ENCODE peak calls at places on chromosomes 2 and 18, in ten cellular contexts. P is psoas muscle; C is Kasumi-1; H is GF-D8; Y is ovary; O is endothelial cell; V is MCF 10A; Q is stimulated activated CD8-positive, alpha-beta memory T cell treated with anti-CD3 and anti-CD28 coated beads, Interleukin-7, amount 100 ng/mL, for 24 hours; L is stomach; I is RWPE2. G is an unnamed sample.

GRCh38 chr2:1830936-1831616 is 86.8 kb upstream of the PXDN start:
- DNase-seq in P (no peak), C (no peak), H (no peak), Y (no peak), O (no peak), V (no peak), Q (no peak), L (no peak), I (no peak), G (peak)

GRCh38 chr2:129914538-129915302 is 64.7 kb upstream of the RAB6C start:
- DNase-seq in P (no peak), C (no peak), H (no peak), Y (no peak), O (no peak), V (no peak), Q (no peak), L (peak), I (no peak), G (no peak)

GRCh38 chr2:45253151-45253550 is 243.9 kb upstream of the SIX2 start:
- DNase-seq in P (no peak), C (no peak), H (no peak), Y (no peak), O (no peak), V (no peak), Q (no peak), L (no peak), I (no peak), G (no peak)

GRCh38 chr2:224870341-224870740 is 154.2 kb upstream of the CCDC195 start:
- DNase-seq in P (no peak), C (no peak), H (no peak), Y (no peak), O (no peak), V (no peak), Q (no peak), L (no peak), I (no peak), G (no peak)

GRCh38 chr2:189115126-189115525 is 64.4 kb downstream of the COL5A2 start:
- DNase-seq in P (no peak), C (peak), H (no peak), Y (no peak), O (no peak), V (peak), Q (no peak), L (no peak), I (no peak), G (no peak)

GRCh38 chr2:223054193-223054781 is 2.3 kb downstream of the KCNE4 start:
- DNase-seq in P (peak), C (no peak), H (no peak), Y (peak), O (no peak), V (no peak), Q (no peak), L (no peak), I (no peak), G (no peak)

GRCh38 chr2:120447122-120447785 is 101.3 kb downstream of the INHBB start:
- DNase-seq in P (no peak), C (no peak), H (no peak), Y (no peak), O (no peak), V (no peak), Q (no peak), L (no peak), I (peak), G (no peak)

GRCh38 chr2:20963867-20964266 is 80.0 kb downstream of the APOB start:
- DNase-seq in P (no peak), C (no peak), H (no peak), Y (no peak), O (no peak), V (no peak), Q (no peak), L (no peak), I (no peak), G (no peak)

GRCh38 chr18:29191263-29191662 is 1014.3 kb upstream of the CDH2 start:
- DNase-seq in P (no peak), C (peak), H (no peak), Y (no peak), O (no peak), V (peak), Q (no peak), L (no peak), I (no peak), G (peak)

GRCh38 chr2:17894005-17894404 is 15.5 kb downstream of the KCNS3 start:
- DNase-seq in P (no peak), C (no peak), H (no peak), Y (no peak), O (no peak), V (no peak), Q (no peak), L (no peak), I (no peak), G (no peak)

GRCh38 chr2:46747297-46747818 is 168.2 kb downstream of the MCFD2 start:
- DNase-seq in P (no peak), C (peak), H (peak), Y (no peak), O (no peak), V (no peak), Q (no peak), L (no peak), I (no peak), G (no peak)

GRCh38 chr18:35696307-35696706 is 114.8 kb downstream of the GALNT1 start:
- DNase-seq in P (no peak), C (no peak), H (no peak), Y (no peak), O (no peak), V (no peak), Q (no peak), L (no peak), I (no peak), G (no peak)